ENCODE peak calls at places on chromosomes 6 and 20, in five cellular contexts. Q is PC-9; M is LHCN-M2; D is naive thymus-derived CD8-positive, alpha-beta T cell; L is fibroblast of pulmonary artery. Y is an unnamed sample.

GRCh38 chr20:48928832-48929725 is 7.6 kb downstream of the ARFGEF2 start:
- DNase-seq in D (no peak), M (no peak), L (peak), Q (no peak), Y (no peak)

GRCh38 chr20:47432251-47433210 is 69.2 kb upstream of the NCOA3 start:
- DNase-seq in Q (peak), L (no peak), M (no peak), D (no peak), Y (no peak)

GRCh38 chr6:40550096-40550731 is 37.0 kb downstream of the LRFN2 start:
- DNase-seq in D (no peak), Q (no peak), M (no peak), L (peak), Y (peak)

GRCh38 chr6:21595265-21595950 is 1.9 kb downstream of the SOX4 start:
- DNase-seq in Q (no peak), D (peak), L (peak), M (peak), Y (peak)

GRCh38 chr6:160057080-160057479 is 64.5 kb upstream of the SLC22A1 start:
- DNase-seq in D (no peak), M (no peak), Q (no peak), L (no peak), Y (no peak)

GRCh38 chr6:32604434-32604877 is 14.8 kb upstream of the HLA-DRB1 start:
- DNase-seq in Q (no peak), D (no peak), L (peak), M (no peak), Y (no peak)

GRCh38 chr6:99407076-99407475 is 13.1 kb upstream of the COQ3 start:
- DNase-seq in L (no peak), Q (no peak), M (no peak), D (no peak), Y (no peak)

GRCh38 chr6:23349521-23350147 is 776.4 kb upstream of the NRSN1 start:
- DNase-seq in M (peak), Q (peak), D (no peak), L (peak), Y (no peak)

GRCh38 chr6:46323312-46323965 is 152.7 kb upstream of the ENPP5 start:
- DNase-seq in L (peak), M (peak), Q (peak), D (no peak), Y (no peak)

GRCh38 chr20:47139934-47140333 is 216.6 kb downstream of the ZMYND8 start:
- DNase-seq in L (no peak), Q (peak), D (no peak), M (no peak), Y (no peak)

GRCh38 chr20:50655325-50655880 is 35.9 kb downstream of the RIPOR3 start:
- DNase-seq in D (no peak), Q (no peak), M (peak), L (peak), Y (no peak)

GRCh38 chr6:115934145-115934544 is 126.5 kb downstream of the FRK start:
- DNase-seq in D (no peak), Q (peak), M (no peak), L (no peak), Y (no peak)

GRCh38 chr6:6494677-6495076 is 93.8 kb upstream of the LY86 start:
- DNase-seq in M (peak), D (peak), L (no peak), Q (no peak), Y (no peak)

GRCh38 chr6:13813621-13814175 is 659 bp downstream of the MCUR1 start:
- DNase-seq in L (peak), Q (peak), M (peak), D (no peak), Y (no peak)

GRCh38 chr6:157317129-157317814 is 6.0 kb downstream of the TMEM242 start:
- DNase-seq in M (peak), L (peak), D (no peak), Q (peak), Y (no peak)

GRCh38 chr6:27205375-27206278 is 41.9 kb upstream of the PRSS16 start:
- DNase-seq in M (peak), L (peak), D (peak), Q (no peak), Y (peak)

GRCh38 chr6:43668151-43669028 is 19.2 kb downstream of the MRPS18A start:
- DNase-seq in L (peak), D (peak), Q (peak), M (peak), Y (peak)

GRCh38 chr20:6783752-6784725 is 16.6 kb downstream of the BMP2 start:
- DNase-seq in M (no peak), Q (no peak), L (peak), D (no peak), Y (no peak)

GRCh38 chr6:105992315-105992961 is 93.7 kb upstream of the PRDM1 start:
- DNase-seq in L (peak), D (peak), Q (peak), M (peak), Y (peak)

GRCh38 chr6:27495386-27496135 is 22.7 kb upstream of the ZNF184 start:
- DNase-seq in M (peak), D (no peak), L (peak), Q (peak), Y (peak)

GRCh38 chr20:58017970-58018530 is 210.4 kb downstream of the ANKRD60 start:
- DNase-seq in D (no peak), Q (no peak), M (no peak), L (no peak), Y (no peak)

Y was measured in activated T-helper 2 cell treated with anti-CD3 and anti-CD28 coated beads, Interferon-gamma antibody, Interleukin-2, Interleukin-4, amounts not matched to agents 10 μg/mL and 5 μg/mL and 100 μg/mL, durations not matched to agents 14 hours and 24 hours and 36 hours.